ENCODE peak calls at places on chromosomes 4 and X, in seven cellular contexts. X is stomach, F is heart left ventricle, U is PC-3, L is left lung, K is right atrium auricular region, Z is BE2C. M is an unnamed sample.

GRCh38 chrX:101230636-101231035 is 11.1 kb downstream of the DRP2 start:
- DNase-seq in U (peak; percentile 17), X (no peak), L (no peak), F (no peak), Z (no peak), K (no peak), M (no peak)

GRCh38 chr4:41749650-41750049 is 1.1 kb upstream of the PHOX2B start:
- DNase-seq in L (no peak), K (no peak), X (no peak), U (no peak), F (no peak), Z (no peak), M (no peak)

GRCh38 chrX:10254746-10255145 is 98.0 kb downstream of the CLCN4 start:
- DNase-seq in X (no peak), K (no peak), Z (peak; percentile 11), L (no peak), U (peak; percentile 71), F (no peak), M (no peak)

GRCh38 chr4:71867598-71867997 is 83.7 kb upstream of the GC start:
- DNase-seq in K (no peak), X (no peak), U (no peak), L (no peak), Z (no peak), F (no peak), M (peak; percentile 17)

GRCh38 chr4:40870076-40870624 is 120.4 kb downstream of the NSUN7 start:
- DNase-seq in F (no peak), U (no peak), Z (no peak), L (no peak), K (no peak), X (no peak), M (no peak)

GRCh38 chrX:110310896-110311295 is 7.0 kb downstream of the AMMECR1 start:
- DNase-seq in U (no peak), F (no peak), K (no peak), L (no peak), X (no peak), Z (no peak), M (peak; percentile 93)

GRCh38 chrX:148466292-148466691 is 34.1 kb upstream of the AFF2 start:
- DNase-seq in X (no peak), K (no peak), U (no peak), F (no peak), Z (no peak), L (no peak), M (no peak)

GRCh38 chr4:42638993-42639392 is 17.9 kb downstream of the ATP8A1 start:
- DNase-seq in X (no peak), L (no peak), Z (no peak), F (no peak), K (no peak), U (no peak), M (peak; percentile 82)

GRCh38 chr4:1842993-1843448 is 12.9 kb downstream of the LETM1 start:
- DNase-seq in F (no peak), Z (no peak), K (no peak), L (no peak), U (peak; percentile 47), X (no peak), M (no peak)

GRCh38 chrX:2484232-2484631 is 16.5 kb downstream of the DHRSX start:
- DNase-seq in X (no peak), L (no peak), K (no peak), F (no peak), U (no peak), Z (no peak), M (no peak)

GRCh38 chrX:39726810-39727209 is 370.9 kb downstream of the BCOR start:
- DNase-seq in Z (peak; percentile 48), K (no peak), U (no peak), F (no peak), L (no peak), X (no peak), M (no peak)

GRCh38 chr4:88933414-88933813 is 123.6 kb downstream of the FAM13A start:
- DNase-seq in X (no peak), F (no peak), Z (no peak), K (no peak), L (no peak), U (no peak), M (no peak)

GRCh38 chr4:110595583-110595982 is 27.3 kb downstream of the PITX2 start:
- DNase-seq in X (no peak), K (no peak), Z (no peak), F (no peak), U (no peak), L (no peak), M (no peak)

GRCh38 chr4:124483043-124483906 is 229.3 kb downstream of the ANKRD50 start:
- DNase-seq in X (no peak), U (no peak), L (no peak), F (no peak), Z (peak; percentile 70), K (no peak), M (no peak)

GRCh38 chrX:71475906-71476305 is 57.0 kb upstream of the OGT start:
- DNase-seq in Z (no peak), K (no peak), L (no peak), F (no peak), U (no peak), X (no peak), M (no peak)

GRCh38 chr4:142350886-142351285 is 495.2 kb downstream of the INPP4B start:
- DNase-seq in Z (no peak), X (no peak), U (peak; percentile 67), K (no peak), F (no peak), L (no peak), M (no peak)
- H3K4me1 ChIP-seq in Z (peaks cover 3% of the 10 kb centered on the region), X (peaks cover 70% of the 10 kb centered on the region), U (peaks cover 55% of the 10 kb centered on the region), K (peaks cover 63% of the 10 kb centered on the region), F (peaks cover 86% of the 10 kb centered on the region), L (peaks cover 10% of the 10 kb centered on the region), M (no peaks in the 10 kb centered on the region)

GRCh38 chr4:7778524-7779193 is 161.0 kb downstream of the AFAP1 start:
- DNase-seq in L (no peak), K (no peak), U (no peak), X (no peak), Z (no peak), F (no peak), M (no peak)
- H3K4me3 ChIP-seq in L (no peak overlapping the region), K (peak overlapping the region; percentile 3), U (no peak overlapping the region), X (no peak overlapping the region), Z (no peak overlapping the region), F (no peak overlapping the region), M (peak overlapping the region; percentile 35)

DNA sequence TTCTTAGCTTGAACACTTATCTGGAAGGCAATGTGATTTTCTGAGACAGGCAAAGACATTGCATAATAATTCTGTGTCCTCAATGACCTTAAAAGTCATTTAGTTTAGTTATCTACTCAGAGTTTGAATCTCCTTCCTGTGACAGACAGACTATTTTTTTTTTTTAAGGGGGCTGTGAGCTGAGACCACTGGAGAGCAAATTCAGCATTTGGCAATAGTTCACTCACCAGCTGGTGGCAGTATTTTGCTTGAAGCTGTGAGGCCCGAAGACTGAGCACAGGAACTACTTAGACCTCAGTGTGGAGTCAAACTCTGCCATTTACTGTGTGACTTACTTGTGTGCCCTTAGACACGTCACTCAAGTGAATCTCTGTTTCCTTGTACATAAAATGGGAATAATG is 22.9 kb upstream of the CPE start:
- DNase-seq in K (no peak), F (no peak), L (no peak), U (peak; percentile 54), Z (peak; percentile 48), X (no peak), M (peak; percentile 43)
- TF ChIP-seq CTCF in K (peak; percentile 57), F (peak; percentile 56), L (no peak), U (peak; percentile 73), Z (peak; percentile 69), X (peak; percentile 15), M (peak; percentile 47)

GRCh38 chrX:14673236-14673635 is 143.9 kb downstream of the GLRA2 start:
- DNase-seq in Z (no peak), U (peak; percentile 56), L (no peak), X (no peak), K (no peak), F (no peak), M (no peak)
- H3K4me1 ChIP-seq in Z (peaks cover 2% of the 10 kb centered on the region), U (peaks cover 30% of the 10 kb centered on the region), L (no peaks in the 10 kb centered on the region), X (no peaks in the 10 kb centered on the region), K (no peaks in the 10 kb centered on the region), F (no peaks in the 10 kb centered on the region), M (peaks cover 26% of the 10 kb centered on the region)

GRCh38 chrX:132214518-132214917 is 4.7 kb downstream of the RAP2C start:
- DNase-seq in K (no peak), Z (no peak), F (no peak), U (no peak), L (no peak), X (no peak), M (no peak)
- H3K4me3 ChIP-seq in K (no peak overlapping the region), Z (no peak overlapping the region), F (no peak overlapping the region), U (no peak overlapping the region), L (no peak overlapping the region), X (no peak overlapping the region), M (no peak overlapping the region)

GRCh38 chr4:48905363-48906015 is 1.1 kb downstream of the OCIAD2 start:
- DNase-seq in K (no peak), X (peak; percentile 31), U (peak; percentile 59), F (no peak), L (no peak), Z (no peak), M (no peak)
- TF ChIP-seq CTCF in K (no peak), X (no peak), U (peak; percentile 37), F (no peak), L (no peak), Z (peak; percentile 17), M (peak; percentile 12)

DNA sequence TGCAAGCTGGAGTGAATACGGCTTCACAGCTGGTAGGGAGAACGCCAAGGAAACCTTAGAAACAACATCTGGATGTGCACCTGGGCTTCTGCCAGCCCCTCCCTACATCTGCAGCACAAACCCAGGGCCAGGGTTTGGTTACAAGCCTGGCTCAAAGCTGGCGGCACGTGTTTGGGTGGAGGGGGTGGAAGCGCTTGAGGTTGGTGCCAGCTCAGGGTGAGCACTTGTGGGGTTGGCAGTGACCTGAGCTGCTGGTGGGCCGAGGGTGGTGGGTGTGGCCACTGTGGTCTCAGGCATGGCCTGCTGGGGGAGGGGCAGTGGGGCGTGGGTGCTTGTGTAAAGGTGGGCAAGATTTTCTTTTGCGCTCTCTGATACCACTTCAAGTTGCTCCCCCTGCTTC is 15.6 kb downstream of the ELF4 start:
- DNase-seq in X (no peak), L (no peak), K (no peak), Z (no peak), U (no peak), F (no peak), M (no peak)
- H3K4me1 ChIP-seq in X (peaks cover 53% of the 10 kb centered on the region), L (peaks cover 71% of the 10 kb centered on the region), K (peaks cover 30% of the 10 kb centered on the region), Z (peaks cover 3% of the 10 kb centered on the region), U (peaks cover 4% of the 10 kb centered on the region), F (peaks cover 32% of the 10 kb centered on the region), M (peaks cover 13% of the 10 kb centered on the region)